ENCODE peak calls at places on chromosomes 2 and 18, in four cellular contexts. One of them, this sample, is unnamed.

GRCh38 chr2:42138163-42139016 is 30.8 kb upstream of the EML4 start:
- DNase-seq in GM23248: peak
- DNase-seq in HT1080: peak
- DNase-seq in activated T-cell treated with anti-CD3 and anti-CD28 coated beads, Interleukin-2, amount 50 U/mL, for 1 hour: no peak
- DNase-seq in this sample: peak

GRCh38 chr2:121335294-121336290 is 50.6 kb upstream of the TFCP2L1 start:
- DNase-seq in GM23248: no peak
- DNase-seq in HT1080: peak
- DNase-seq in activated T-cell treated with anti-CD3 and anti-CD28 coated beads, Interleukin-2, amount 50 U/mL, for 1 hour: no peak
- DNase-seq in this sample: no peak

GRCh38 chr2:239269173-239269865 is 131.5 kb downstream of the HDAC4 start:
- DNase-seq in GM23248: peak
- DNase-seq in HT1080: no peak
- DNase-seq in activated T-cell treated with anti-CD3 and anti-CD28 coated beads, Interleukin-2, amount 50 U/mL, for 1 hour: no peak
- DNase-seq in this sample: no peak

GRCh38 chr2:240899468-240899865 is 3.5 kb upstream of the MAB21L4 start:
- DNase-seq in GM23248: no peak
- DNase-seq in HT1080: no peak
- DNase-seq in activated T-cell treated with anti-CD3 and anti-CD28 coated beads, Interleukin-2, amount 50 U/mL, for 1 hour: no peak
- DNase-seq in this sample: no peak

GRCh38 chr2:155310589-155310988 is 612.1 kb downstream of the KCNJ3 start:
- DNase-seq in GM23248: peak
- DNase-seq in HT1080: peak
- DNase-seq in activated T-cell treated with anti-CD3 and anti-CD28 coated beads, Interleukin-2, amount 50 U/mL, for 1 hour: no peak
- DNase-seq in this sample: peak

GRCh38 chr2:950627-950992 is at the start of gene SNTG2:
- DNase-seq in GM23248: peak
- DNase-seq in HT1080: no peak
- DNase-seq in activated T-cell treated with anti-CD3 and anti-CD28 coated beads, Interleukin-2, amount 50 U/mL, for 1 hour: peak
- DNase-seq in this sample: no peak

GRCh38 chr2:136281281-136282117 is 163.6 kb upstream of the CXCR4 start:
- DNase-seq in GM23248: no peak
- DNase-seq in HT1080: no peak
- DNase-seq in activated T-cell treated with anti-CD3 and anti-CD28 coated beads, Interleukin-2, amount 50 U/mL, for 1 hour: peak
- DNase-seq in this sample: no peak

GRCh38 chr2:65300134-65300771 is 72.6 kb downstream of the ACTR2 start:
- DNase-seq in GM23248: peak
- DNase-seq in HT1080: peak
- DNase-seq in activated T-cell treated with anti-CD3 and anti-CD28 coated beads, Interleukin-2, amount 50 U/mL, for 1 hour: no peak
- DNase-seq in this sample: no peak

GRCh38 chr18:22783662-22784076 is 149.5 kb upstream of the RBBP8 start:
- DNase-seq in GM23248: no peak
- DNase-seq in HT1080: no peak
- DNase-seq in activated T-cell treated with anti-CD3 and anti-CD28 coated beads, Interleukin-2, amount 50 U/mL, for 1 hour: no peak
- DNase-seq in this sample: no peak

GRCh38 chr18:26493021-26493420 is 55.3 kb downstream of the KCTD1 start:
- DNase-seq in GM23248: peak
- DNase-seq in HT1080: peak
- DNase-seq in activated T-cell treated with anti-CD3 and anti-CD28 coated beads, Interleukin-2, amount 50 U/mL, for 1 hour: no peak
- DNase-seq in this sample: no peak

GRCh38 chr18:67265464-67266245 is 250.9 kb downstream of the DSEL start:
- DNase-seq in GM23248: peak
- DNase-seq in HT1080: peak
- DNase-seq in activated T-cell treated with anti-CD3 and anti-CD28 coated beads, Interleukin-2, amount 50 U/mL, for 1 hour: no peak
- DNase-seq in this sample: peak

GRCh38 chr18:55419132-55419938 is 168.7 kb downstream of the TCF4 start:
- DNase-seq in GM23248: peak
- DNase-seq in HT1080: no peak
- DNase-seq in activated T-cell treated with anti-CD3 and anti-CD28 coated beads, Interleukin-2, amount 50 U/mL, for 1 hour: no peak
- DNase-seq in this sample: no peak

GRCh38 chr18:52045946-52046345 is 294.1 kb upstream of the DCC start:
- DNase-seq in GM23248: no peak
- DNase-seq in HT1080: peak
- DNase-seq in activated T-cell treated with anti-CD3 and anti-CD28 coated beads, Interleukin-2, amount 50 U/mL, for 1 hour: no peak
- DNase-seq in this sample: no peak

GRCh38 chr2:19114126-19114525 is 244.3 kb downstream of the OSR1 start:
- DNase-seq in GM23248: no peak
- DNase-seq in HT1080: no peak
- DNase-seq in activated T-cell treated with anti-CD3 and anti-CD28 coated beads, Interleukin-2, amount 50 U/mL, for 1 hour: no peak
- DNase-seq in this sample: no peak

GRCh38 chr2:164439885-164440284 is 181.4 kb downstream of the GRB14 start:
- DNase-seq in GM23248: no peak
- DNase-seq in HT1080: no peak
- DNase-seq in activated T-cell treated with anti-CD3 and anti-CD28 coated beads, Interleukin-2, amount 50 U/mL, for 1 hour: no peak
- DNase-seq in this sample: no peak

GRCh38 chr18:62881509-62882016 is 166.2 kb downstream of the PHLPP1 start:
- DNase-seq in GM23248: peak
- DNase-seq in HT1080: peak
- DNase-seq in activated T-cell treated with anti-CD3 and anti-CD28 coated beads, Interleukin-2, amount 50 U/mL, for 1 hour: no peak
- DNase-seq in this sample: peak

GRCh38 chr2:218370410-218371063 is 11.5 kb upstream of the SLC11A1 start:
- DNase-seq in GM23248: no peak
- DNase-seq in HT1080: no peak
- DNase-seq in activated T-cell treated with anti-CD3 and anti-CD28 coated beads, Interleukin-2, amount 50 U/mL, for 1 hour: no peak
- DNase-seq in this sample: no peak

GRCh38 chr18:11260963-11261441 is 111.6 kb upstream of the PIEZO2 start:
- DNase-seq in GM23248: no peak
- DNase-seq in HT1080: no peak
- DNase-seq in activated T-cell treated with anti-CD3 and anti-CD28 coated beads, Interleukin-2, amount 50 U/mL, for 1 hour: no peak
- DNase-seq in this sample: peak

GRCh38 chr2:12412898-12413305 is 303.8 kb upstream of the TRIB2 start:
- DNase-seq in GM23248: no peak
- DNase-seq in HT1080: no peak
- DNase-seq in activated T-cell treated with anti-CD3 and anti-CD28 coated beads, Interleukin-2, amount 50 U/mL, for 1 hour: no peak
- DNase-seq in this sample: no peak

GRCh38 chr2:31237348-31238017 is 3.5 kb downstream of the EHD3 start:
- DNase-seq in GM23248: no peak
- DNase-seq in HT1080: no peak
- DNase-seq in activated T-cell treated with anti-CD3 and anti-CD28 coated beads, Interleukin-2, amount 50 U/mL, for 1 hour: no peak
- DNase-seq in this sample: no peak

GRCh38 chr2:42063383-42064171 is 15.8 kb downstream of the PKDCC start:
- DNase-seq in GM23248: peak
- DNase-seq in HT1080: no peak
- DNase-seq in activated T-cell treated with anti-CD3 and anti-CD28 coated beads, Interleukin-2, amount 50 U/mL, for 1 hour: no peak
- DNase-seq in this sample: peak

GRCh38 chr2:205700331-205701132 is 18.2 kb downstream of the NRP2 start:
- DNase-seq in GM23248: peak
- DNase-seq in HT1080: peak
- DNase-seq in activated T-cell treated with anti-CD3 and anti-CD28 coated beads, Interleukin-2, amount 50 U/mL, for 1 hour: no peak
- DNase-seq in this sample: peak

GRCh38 chr2:67065046-67065445 is 332.1 kb upstream of the ETAA1 start:
- DNase-seq in GM23248: peak
- DNase-seq in HT1080: no peak
- DNase-seq in activated T-cell treated with anti-CD3 and anti-CD28 coated beads, Interleukin-2, amount 50 U/mL, for 1 hour: no peak
- DNase-seq in this sample: no peak

GRCh38 chr18:35618289-35618688 is 36.7 kb downstream of the GALNT1 start:
- DNase-seq in GM23248: no peak
- DNase-seq in HT1080: no peak
- DNase-seq in activated T-cell treated with anti-CD3 and anti-CD28 coated beads, Interleukin-2, amount 50 U/mL, for 1 hour: no peak
- DNase-seq in this sample: no peak

GRCh38 chr2:85066874-85067351 is 66.3 kb upstream of the TCF7L1 start:
- DNase-seq in GM23248: peak
- DNase-seq in HT1080: peak
- DNase-seq in activated T-cell treated with anti-CD3 and anti-CD28 coated beads, Interleukin-2, amount 50 U/mL, for 1 hour: peak
- DNase-seq in this sample: peak

GRCh38 chr2:45102579-45103117 is 93.4 kb upstream of the SIX2 start:
- DNase-seq in GM23248: no peak
- DNase-seq in HT1080: no peak
- DNase-seq in activated T-cell treated with anti-CD3 and anti-CD28 coated beads, Interleukin-2, amount 50 U/mL, for 1 hour: no peak
- DNase-seq in this sample: no peak

GRCh38 chr2:222671259-222672067 is at the start of gene MOGAT1:
- DNase-seq in GM23248: peak
- DNase-seq in HT1080: no peak
- DNase-seq in activated T-cell treated with anti-CD3 and anti-CD28 coated beads, Interleukin-2, amount 50 U/mL, for 1 hour: no peak
- DNase-seq in this sample: no peak

GRCh38 chr2:100376836-100377235 is 40.6 kb downstream of the CHST10 start:
- DNase-seq in GM23248: no peak
- DNase-seq in HT1080: no peak
- DNase-seq in activated T-cell treated with anti-CD3 and anti-CD28 coated beads, Interleukin-2, amount 50 U/mL, for 1 hour: no peak
- DNase-seq in this sample: no peak

GRCh38 chr2:109382236-109382930 is 231.4 kb downstream of the SEPTIN10 start:
- DNase-seq in GM23248: no peak
- DNase-seq in HT1080: no peak
- DNase-seq in activated T-cell treated with anti-CD3 and anti-CD28 coated beads, Interleukin-2, amount 50 U/mL, for 1 hour: peak
- DNase-seq in this sample: no peak

GRCh38 chr2:187532333-187533120 is 21.7 kb downstream of the TFPI start:
- DNase-seq in GM23248: no peak
- DNase-seq in HT1080: no peak
- DNase-seq in activated T-cell treated with anti-CD3 and anti-CD28 coated beads, Interleukin-2, amount 50 U/mL, for 1 hour: no peak
- DNase-seq in this sample: no peak

GRCh38 chr2:53434487-53434886 is 333.1 kb upstream of the CHAC2 start:
- DNase-seq in GM23248: no peak
- DNase-seq in HT1080: no peak
- DNase-seq in activated T-cell treated with anti-CD3 and anti-CD28 coated beads, Interleukin-2, amount 50 U/mL, for 1 hour: no peak
- DNase-seq in this sample: no peak

GRCh38 chr2:172181840-172182239 is 79.1 kb upstream of the DLX2 start:
- DNase-seq in GM23248: peak
- DNase-seq in HT1080: no peak
- DNase-seq in activated T-cell treated with anti-CD3 and anti-CD28 coated beads, Interleukin-2, amount 50 U/mL, for 1 hour: no peak
- DNase-seq in this sample: no peak

GRCh38 chr2:224947566-224947965 is 94.7 kb downstream of the DOCK10 start:
- DNase-seq in GM23248: no peak
- DNase-seq in HT1080: no peak
- DNase-seq in activated T-cell treated with anti-CD3 and anti-CD28 coated beads, Interleukin-2, amount 50 U/mL, for 1 hour: no peak
- DNase-seq in this sample: no peak

GRCh38 chr2:39678170-39678569 is 12.5 kb downstream of the TMEM178A start:
- DNase-seq in GM23248: no peak
- DNase-seq in HT1080: no peak
- DNase-seq in activated T-cell treated with anti-CD3 and anti-CD28 coated beads, Interleukin-2, amount 50 U/mL, for 1 hour: no peak
- DNase-seq in this sample: no peak

GRCh38 chr2:15189236-15189635 is 371.9 kb downstream of the NBAS start:
- DNase-seq in GM23248: peak
- DNase-seq in HT1080: no peak
- DNase-seq in activated T-cell treated with anti-CD3 and anti-CD28 coated beads, Interleukin-2, amount 50 U/mL, for 1 hour: no peak
- DNase-seq in this sample: no peak

GRCh38 chr2:11326692-11327211 is 17.7 kb downstream of the ROCK2 start:
- DNase-seq in GM23248: peak
- DNase-seq in HT1080: no peak
- DNase-seq in activated T-cell treated with anti-CD3 and anti-CD28 coated beads, Interleukin-2, amount 50 U/mL, for 1 hour: no peak
- DNase-seq in this sample: no peak

GRCh38 chr2:134736167-134736885 is 17.5 kb upstream of the TMEM163 start:
- DNase-seq in GM23248: peak
- DNase-seq in HT1080: peak
- DNase-seq in activated T-cell treated with anti-CD3 and anti-CD28 coated beads, Interleukin-2, amount 50 U/mL, for 1 hour: no peak
- DNase-seq in this sample: peak

GRCh38 chr2:79393806-79394484 is 118.9 kb upstream of the CTNNA2 start:
- DNase-seq in GM23248: no peak
- DNase-seq in HT1080: peak
- DNase-seq in activated T-cell treated with anti-CD3 and anti-CD28 coated beads, Interleukin-2, amount 50 U/mL, for 1 hour: no peak
- DNase-seq in this sample: no peak